ENCODE peak calls at places on chromosomes 3 and 15, in eight cellular contexts. N, U, G, Y, E, C, K and T are unnamed samples.
A peak's percentile ranks its signal among the peaks of the same experiment; 100 is the strongest.

GRCh38 chr3:13016083-13016725 is 57.0 kb downstream of the IQSEC1 start:
- DNase-seq in N (peak; percentile 45), U (peak; percentile 83), G (peak; percentile 68), Y (no peak), E (peak; percentile 35), C (no peak), K (peak; percentile 79), T (peak; percentile 83)

GRCh38 chr3:30578986-30579579 is 27.3 kb upstream of the TGFBR2 start:
- DNase-seq in N (no peak), U (no peak), G (no peak), Y (no peak), E (no peak), C (peak; percentile 36), K (no peak), T (no peak)

GRCh38 chr3:76369170-76369569 is 583.8 kb upstream of the ZNF717 start:
- DNase-seq in N (no peak), U (no peak), G (no peak), Y (no peak), E (no peak), C (peak; percentile 25), K (no peak), T (no peak)

GRCh38 chr3:156812521-156813335 is 13.4 kb upstream of the LEKR1 start:
- DNase-seq in N (no peak), U (no peak), G (no peak), Y (no peak), E (no peak), C (peak; percentile 46), K (no peak), T (no peak)

GRCh38 chr15:100849021-100849831 is 30.4 kb upstream of the ALDH1A3 start:
- DNase-seq in N (peak; percentile 31), U (no peak), G (peak; percentile 74), Y (no peak), E (no peak), C (peak; percentile 54), K (peak; percentile 59), T (peak; percentile 56)

GRCh38 chr3:25618043-25618442 is 46.7 kb downstream of the TOP2B start:
- DNase-seq in N (no peak), U (no peak), G (no peak), Y (no peak), E (no peak), C (no peak), K (no peak), T (no peak)

GRCh38 chr3:112394008-112394616 is 61.2 kb downstream of the CD200 start:
- DNase-seq in N (no peak), U (no peak), G (no peak), Y (no peak), E (no peak), C (peak; percentile 31), K (no peak), T (no peak)

GRCh38 chr15:65532738-65533051 is 2.4 kb downstream of the HACD3 start:
- DNase-seq in N (no peak), U (no peak), G (no peak), Y (no peak), E (no peak), C (peak; percentile 65), K (no peak), T (no peak)

GRCh38 chr15:101122806-101123205 is 129.0 kb downstream of the CHSY1 start:
- DNase-seq in N (no peak), U (no peak), G (no peak), Y (no peak), E (no peak), C (no peak), K (no peak), T (no peak)

GRCh38 chr15:39918688-39919385 is 1.2 kb downstream of the GPR176 start:
- DNase-seq in N (no peak), U (no peak), G (no peak), Y (no peak), E (no peak), C (peak; percentile 93), K (no peak), T (no peak)

GRCh38 chr15:95994418-95994817 is 336.1 kb upstream of the NR2F2 start:
- DNase-seq in N (no peak), U (no peak), G (no peak), Y (no peak), E (no peak), C (peak; percentile 69), K (no peak), T (no peak)

GRCh38 chr15:84949845-84950569 is 31.6 kb upstream of the PDE8A start:
- DNase-seq in N (no peak), U (no peak), G (no peak), Y (no peak), E (no peak), C (peak; percentile 36), K (no peak), T (peak; percentile 37)

GRCh38 chr15:80234883-80235282 is 17.1 kb downstream of the CTXND1 start:
- DNase-seq in N (peak; percentile 32), U (peak; percentile 69), G (peak; percentile 74), Y (no peak), E (no peak), C (peak; percentile 10), K (peak; percentile 64), T (no peak)

GRCh38 chr3:191239439-191240035 is 40.5 kb downstream of the OSTN start:
- DNase-seq in N (no peak), U (no peak), G (no peak), Y (no peak), E (no peak), C (peak; percentile 12), K (no peak), T (no peak)

GRCh38 chr3:43340403-43340802 is 54.1 kb downstream of the SNRK start:
- DNase-seq in N (no peak), U (no peak), G (no peak), Y (no peak), E (no peak), C (no peak), K (no peak), T (no peak)

GRCh38 chr15:62933388-62933787 is 109.2 kb upstream of the TPM1 start:
- DNase-seq in N (no peak), U (no peak), G (no peak), Y (no peak), E (no peak), C (peak; percentile 57), K (no peak), T (no peak)